ENCODE peak calls at places on chromosomes 5 and 9, in seven cellular contexts. A is body of pancreas, G is gastrocnemius medialis, O is HCT116, C is prostate gland, V is GM12878, K is breast epithelium. I is an unnamed sample. For H3K4me1, the result is how much of the 10 kb centered on the place peaks cover.

GRCh38 chr9:137970098-137970497 is 92.5 kb downstream of the CACNA1B start:
- DNase-seq in A (no peak), G (no peak), O (no peak), C (no peak), V (no peak), K (no peak), I (no peak)

GRCh38 chr9:133144142-133144886 is 19.4 kb downstream of the GBGT1 start:
- DNase-seq in A (peak), G (peak), O (no peak), C (peak), V (peak), K (no peak), I (peak)

GRCh38 chr5:171893290-171893890 is 107.8 kb downstream of the SMIM23 start:
- DNase-seq in A (no peak), G (no peak), O (no peak), C (no peak), V (no peak), K (no peak), I (no peak)

GRCh38 chr5:98569288-98569687 is 204.2 kb upstream of the RGMB start:
- DNase-seq in A (no peak), G (no peak), O (no peak), C (no peak), V (no peak), K (no peak), I (no peak)

GRCh38 chr9:133701321-133701980 is 36.7 kb downstream of the SARDH start:
- DNase-seq in A (peak), G (peak), O (no peak), C (no peak), V (no peak), K (no peak), I (peak)

GRCh38 chr5:149605998-149606721 is 24.9 kb downstream of the ARHGEF37 start:
- DNase-seq in A (no peak), G (peak), O (peak), C (peak), V (peak), K (no peak), I (no peak)

GRCh38 chr9:74846771-74847170 is 41.0 kb downstream of the TRPM6 start:
- DNase-seq in A (no peak), G (no peak), O (no peak), C (no peak), V (no peak), K (no peak), I (no peak)

GRCh38 chr5:170278611-170279500 is 18.7 kb downstream of the LCP2 start:
- DNase-seq in A (peak), G (peak), O (no peak), C (no peak), V (peak), K (no peak), I (peak)

GRCh38 chr9:37559125-37559524 is 17.1 kb downstream of the FBXO10 start:
- DNase-seq in A (no peak), G (no peak), O (no peak), C (no peak), V (no peak), K (no peak), I (no peak)

GRCh38 chr5:40754381-40755092 is 1.2 kb downstream of the TTC33 start:
- DNase-seq in A (no peak), G (no peak), O (no peak), C (no peak), V (no peak), K (no peak), I (no peak)

GRCh38 chr9:114691956-114692295 is 9.9 kb upstream of the TEX48 start:
- DNase-seq in A (no peak), G (no peak), O (no peak), C (no peak), V (no peak), K (no peak), I (no peak)

DNA sequence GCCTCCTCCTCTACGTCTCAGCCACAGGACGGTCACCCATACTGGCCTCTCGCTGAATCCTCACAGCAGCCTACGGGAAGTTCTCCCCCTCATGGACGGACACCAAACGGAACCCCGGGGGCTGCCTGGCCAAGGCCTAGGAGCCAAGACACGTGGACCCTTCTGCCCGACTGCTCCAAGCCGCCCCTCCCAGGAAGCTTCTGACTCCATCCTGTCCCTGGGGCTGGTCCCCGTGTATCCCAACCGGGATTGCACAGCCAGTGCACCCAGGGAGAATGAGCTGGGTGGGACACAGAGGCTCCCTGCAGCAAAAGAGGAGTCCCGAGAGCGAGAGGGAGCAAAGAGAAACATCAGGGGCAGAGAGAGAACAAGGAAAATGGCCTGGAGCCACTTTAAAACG is 3.2 kb downstream of the FAM78A start:
- DNase-seq in A (no peak), G (peak), O (no peak), C (no peak), V (no peak), K (no peak), I (no peak)
- H3K4me1 ChIP-seq in A (under half), G (half or more), O (under half), C (under half), V (under half), K (under half), I (under half)

GRCh38 chr5:145989428-145989827 is 53.0 kb downstream of the SH3RF2 start:
- DNase-seq in A (no peak), G (no peak), O (no peak), C (no peak), V (no peak), K (no peak), I (no peak)

GRCh38 chr5:145991044-145991575 is 54.7 kb downstream of the SH3RF2 start:
- DNase-seq in A (no peak), G (no peak), O (no peak), C (no peak), V (no peak), K (no peak), I (no peak)

GRCh38 chr5:145990077-145990653 is 53.8 kb downstream of the SH3RF2 start:
- DNase-seq in A (no peak), G (no peak), O (no peak), C (no peak), V (no peak), K (no peak), I (no peak)

GRCh38 chr5:145987871-145988270 is 51.5 kb downstream of the SH3RF2 start:
- DNase-seq in A (no peak), G (no peak), O (no peak), C (no peak), V (no peak), K (no peak), I (no peak)

DNA sequence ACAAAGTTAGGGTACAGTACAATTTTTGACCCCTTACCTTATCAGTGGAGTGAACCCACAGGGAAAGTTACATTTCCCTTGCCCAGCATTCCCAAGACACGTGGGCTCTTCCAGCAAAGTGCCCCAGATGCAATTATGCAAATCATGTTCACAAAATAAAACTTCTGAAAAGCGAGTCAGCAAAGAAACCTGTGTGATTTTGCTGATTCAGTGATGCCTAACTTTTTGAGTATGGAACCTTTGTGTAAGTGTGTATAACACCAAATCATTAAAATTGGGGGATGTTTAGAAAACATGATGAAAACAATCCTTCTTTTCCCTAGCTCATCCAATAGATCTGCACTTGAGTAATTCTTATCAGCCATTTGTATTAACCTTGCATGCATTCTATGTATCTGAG is 52.6 kb downstream of the SH3RF2 start:
- DNase-seq in A (no peak), G (no peak), O (no peak), C (no peak), V (no peak), K (no peak), I (no peak)
- TF ChIP-seq POLR2A in A (no peak), G (no peak), O (no peak), C (no peak), V (no peak), K (no peak), I (no peak)

DNA sequence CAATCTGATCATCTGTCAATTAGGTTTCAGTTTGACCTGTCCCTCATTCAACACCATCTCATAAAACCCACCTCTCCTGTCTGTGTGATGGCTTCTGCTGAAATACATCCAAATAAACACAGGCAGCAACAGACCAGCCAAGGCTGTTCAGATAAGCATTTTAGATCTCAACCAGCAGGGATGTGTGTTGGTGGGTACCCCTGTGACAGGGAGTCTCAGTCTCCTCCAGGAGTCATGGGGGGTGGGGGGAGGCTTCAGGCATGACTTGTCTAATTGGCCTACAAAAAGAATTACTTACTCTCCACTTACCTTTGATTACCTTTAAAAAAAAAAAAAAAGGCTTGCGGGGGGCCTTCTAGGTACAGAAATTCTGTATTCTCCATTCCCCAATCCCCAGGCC is 65.9 kb downstream of the ROR2 start:
- DNase-seq in A (no peak), G (no peak), O (no peak), C (no peak), V (no peak), K (no peak), I (no peak)
- H3K27ac ChIP-seq in A (no peak), G (no peak), O (no peak), C (no peak), V (no peak), K (no peak), I (peak)

GRCh38 chr9:33295571-33295970 is 5.3 kb downstream of the NFX1 start:
- DNase-seq in A (no peak), G (no peak), O (no peak), C (no peak), V (peak), K (no peak), I (no peak)

GRCh38 chr9:33290994-33291397 is 680 bp downstream of the NFX1 start:
- DNase-seq in A (no peak), G (no peak), O (peak), C (no peak), V (no peak), K (no peak), I (no peak)

GRCh38 chr9:33290247-33290993 is at the start of gene NFX1:
- DNase-seq in A (peak), G (peak), O (peak), C (peak), V (peak), K (peak), I (peak)

GRCh38 chr9:33294670-33295432 is 4.5 kb downstream of the NFX1 start:
- DNase-seq in A (no peak), G (no peak), O (no peak), C (no peak), V (no peak), K (no peak), I (no peak)

GRCh38 chr9:33293782-33294181 is 3.5 kb downstream of the NFX1 start:
- DNase-seq in A (no peak), G (no peak), O (no peak), C (no peak), V (no peak), K (no peak), I (no peak)
- H3K4me1 ChIP-seq in A (half or more), G (half or more), O (under half), C (under half), V (under half), K (under half), I (half or more)

GRCh38 chr5:43602456-43602817 is 543 bp upstream of the NNT start:
- DNase-seq in A (peak), G (peak), O (no peak), C (peak), V (no peak), K (no peak), I (peak)

GRCh38 chr5:43604699-43605098 is 1.7 kb downstream of the NNT start:
- DNase-seq in A (no peak), G (no peak), O (no peak), C (no peak), V (no peak), K (no peak), I (no peak)

GRCh38 chr5:43601454-43602260 is 1.3 kb upstream of the NNT start:
- DNase-seq in A (no peak), G (no peak), O (no peak), C (no peak), V (peak), K (no peak), I (no peak)

GRCh38 chr5:43602818-43603534 is at the start of gene NNT:
- DNase-seq in A (peak), G (peak), O (no peak), C (peak), V (no peak), K (peak), I (peak)

GRCh38 chr5:43603535-43604363 is 769 bp downstream of the NNT start:
- DNase-seq in A (peak), G (peak), O (no peak), C (peak), V (peak), K (peak), I (peak)
- TF ChIP-seq POLR2A in A (peak), G (peak), O (no peak), C (peak), V (peak), K (no peak), I (no peak)

DNA sequence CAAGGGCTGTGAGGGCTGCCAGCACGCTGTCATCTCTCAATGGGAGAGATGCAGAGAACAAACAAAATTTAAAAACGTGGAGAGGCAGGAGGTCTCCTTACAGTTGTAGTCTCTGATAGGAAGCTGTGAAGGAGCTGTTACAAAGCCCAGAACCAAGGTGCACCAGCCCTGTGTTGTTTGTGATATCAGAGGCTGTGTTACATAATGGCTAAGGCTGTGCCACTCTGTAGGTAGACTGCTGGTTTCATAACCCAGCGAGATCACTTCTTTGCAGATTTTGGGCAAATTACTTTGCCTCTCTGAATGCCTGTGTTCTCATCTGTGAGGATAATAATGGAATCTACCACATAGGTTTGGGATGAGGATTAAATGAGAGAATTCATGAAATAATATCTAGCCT is 1480.7 kb upstream of the WWC1 start:
- DNase-seq in A (no peak), G (no peak), O (no peak), C (no peak), V (no peak), K (no peak), I (no peak)
- H3K27ac ChIP-seq in A (no peak), G (no peak), O (no peak), C (no peak), V (no peak), K (no peak), I (no peak)

GRCh38 chr9:97852399-97853055 is 499 bp upstream of the FOXE1 start:
- DNase-seq in A (no peak), G (no peak), O (no peak), C (no peak), V (no peak), K (no peak), I (no peak)

GRCh38 chr9:97850746-97851449 is 2.1 kb upstream of the FOXE1 start:
- DNase-seq in A (no peak), G (no peak), O (no peak), C (no peak), V (no peak), K (no peak), I (no peak)

GRCh38 chr9:97849980-97850379 is 3.0 kb upstream of the FOXE1 start:
- DNase-seq in A (no peak), G (no peak), O (no peak), C (no peak), V (no peak), K (no peak), I (no peak)

GRCh38 chr9:97852001-97852398 is 1.0 kb upstream of the FOXE1 start:
- DNase-seq in A (no peak), G (no peak), O (no peak), C (no peak), V (no peak), K (no peak), I (no peak)

GRCh38 chr9:97851450-97851883 is 1.6 kb upstream of the FOXE1 start:
- DNase-seq in A (no peak), G (no peak), O (no peak), C (no peak), V (no peak), K (no peak), I (no peak)
- H3K4me1 ChIP-seq in A (under half), G (under half), O (under half), C (under half), V (under half), K (under half), I (half or more)

GRCh38 chr9:127972316-127972871 is 8.4 kb downstream of the EEIG1 start:
- DNase-seq in A (peak), G (peak), O (no peak), C (no peak), V (no peak), K (no peak), I (peak)

GRCh38 chr9:127974769-127975261 is 6.0 kb downstream of the EEIG1 start:
- DNase-seq in A (peak), G (peak), O (no peak), C (no peak), V (no peak), K (no peak), I (peak)

GRCh38 chr9:127974002-127974768 is 6.6 kb downstream of the EEIG1 start:
- DNase-seq in A (peak), G (peak), O (no peak), C (no peak), V (no peak), K (no peak), I (peak)

GRCh38 chr9:127971357-127972315 is 9.2 kb downstream of the EEIG1 start:
- DNase-seq in A (peak), G (no peak), O (no peak), C (no peak), V (no peak), K (no peak), I (peak)

GRCh38 chr9:127973169-127974001 is 7.4 kb downstream of the EEIG1 start:
- DNase-seq in A (peak), G (peak), O (no peak), C (no peak), V (no peak), K (no peak), I (peak)
- TF ChIP-seq POLR2A in A (peak), G (no peak), O (no peak), C (no peak), V (no peak), K (no peak), I (no peak)

GRCh38 chr5:76388791-76389512 is 14.1 kb upstream of the IQGAP2 start:
- DNase-seq in A (peak), G (no peak), O (no peak), C (no peak), V (no peak), K (no peak), I (no peak)
- H3K27ac ChIP-seq in A (peak), G (no peak), O (no peak), C (peak), V (no peak), K (peak), I (no peak)

GRCh38 chr9:14913366-14913765 is 3.1 kb upstream of the FREM1 start:
- DNase-seq in A (no peak), G (no peak), O (no peak), C (no peak), V (no peak), K (no peak), I (no peak)
- H3K4me1 ChIP-seq in A (under half), G (under half), O (under half), C (under half), V (under half), K (under half), I (under half)

I was measured in sigmoid colon.